ENCODE peak calls at places on chromosomes 13 and 19, in six cellular contexts. M, N, G, C, B and S are unnamed samples.
A peak's percentile ranks its signal among the peaks of the same experiment; 100 is the strongest.

GRCh38 chr19:18379803-18380747 is 5.9 kb upstream of the GDF15 start:
- DNase-seq in B (peak; percentile 91), C (peak; percentile 97), M (peak; percentile 98), N (peak; percentile 90), G (peak; percentile 87), S (peak; percentile 94)

GRCh38 chr19:18650468-18651001 is 13.7 kb downstream of the KLHL26 start:
- DNase-seq in C (no peak), N (peak; percentile 45), B (peak; percentile 83), G (peak; percentile 82), M (peak; percentile 97), S (no peak)

GRCh38 chr13:83162493-83162892 is 719.8 kb downstream of the SLITRK1 start:
- DNase-seq in N (no peak), C (no peak), G (no peak), B (no peak), M (no peak), S (no peak)

GRCh38 chr19:49224856-49225255 is 67.3 kb downstream of the TRPM4 start:
- DNase-seq in N (peak; percentile 71), C (no peak), B (no peak), G (peak; percentile 34), M (no peak), S (peak; percentile 36)

GRCh38 chr13:56349866-56350265 is 790.9 kb upstream of the PRR20A start:
- DNase-seq in G (no peak), N (no peak), M (no peak), C (no peak), B (no peak), S (no peak)

GRCh38 chr13:36430247-36431203 is 1.8 kb upstream of the CCNA1 start:
- DNase-seq in M (no peak), G (no peak), N (peak; percentile 32), B (no peak), C (no peak), S (no peak)

GRCh38 chr13:34671136-34671535 is 270.9 kb upstream of the NBEA start:
- DNase-seq in C (no peak), B (no peak), G (peak; percentile 45), M (no peak), N (no peak), S (peak; percentile 14)

GRCh38 chr19:2759392-2759791 is 19.6 kb upstream of the SLC39A3 start:
- DNase-seq in C (no peak), B (no peak), M (no peak), N (no peak), G (no peak), S (no peak)

GRCh38 chr19:48874309-48875135 is 2.3 kb downstream of the PPP1R15A start:
- DNase-seq in N (peak; percentile 61), G (peak; percentile 52), B (peak; percentile 60), M (peak; percentile 92), C (no peak), S (no peak)

GRCh38 chr19:19485161-19485997 is 30.0 kb downstream of the TSSK6 start:
- DNase-seq in M (no peak), N (no peak), C (no peak), B (no peak), G (no peak), S (no peak)

GRCh38 chr13:45196622-45197021 is 4.2 kb downstream of the KCTD4 start:
- DNase-seq in G (no peak), C (no peak), M (no peak), B (no peak), N (no peak), S (no peak)

DNA sequence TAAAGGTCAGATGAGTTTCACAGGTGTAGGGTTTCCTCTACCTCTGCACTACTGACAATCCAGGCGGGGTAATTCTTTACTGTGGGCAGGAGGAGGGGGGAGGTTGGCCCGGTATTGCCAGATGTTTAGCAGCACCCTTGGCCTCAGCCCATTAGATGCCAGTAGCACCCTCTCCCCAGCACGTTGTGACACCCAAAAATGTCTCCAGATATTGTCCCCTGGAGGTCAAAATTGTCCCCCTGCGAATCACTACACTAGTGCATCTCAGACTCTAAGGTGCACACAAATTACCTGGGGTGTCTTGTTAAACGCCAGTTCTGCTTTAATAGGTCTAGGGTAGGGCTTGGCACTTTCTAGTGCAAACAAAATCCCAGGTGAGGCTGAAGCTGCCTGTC is 3.4 kb upstream of the UBAC2 start:
- DNase-seq in C (no peak), B (no peak), N (no peak), G (no peak), M (peak; percentile 79), S (no peak)
- TF ChIP-seq POLR2A in C (no peak), B (no peak), N (no peak), G (no peak), M (no peak), S (no peak)

DNA sequence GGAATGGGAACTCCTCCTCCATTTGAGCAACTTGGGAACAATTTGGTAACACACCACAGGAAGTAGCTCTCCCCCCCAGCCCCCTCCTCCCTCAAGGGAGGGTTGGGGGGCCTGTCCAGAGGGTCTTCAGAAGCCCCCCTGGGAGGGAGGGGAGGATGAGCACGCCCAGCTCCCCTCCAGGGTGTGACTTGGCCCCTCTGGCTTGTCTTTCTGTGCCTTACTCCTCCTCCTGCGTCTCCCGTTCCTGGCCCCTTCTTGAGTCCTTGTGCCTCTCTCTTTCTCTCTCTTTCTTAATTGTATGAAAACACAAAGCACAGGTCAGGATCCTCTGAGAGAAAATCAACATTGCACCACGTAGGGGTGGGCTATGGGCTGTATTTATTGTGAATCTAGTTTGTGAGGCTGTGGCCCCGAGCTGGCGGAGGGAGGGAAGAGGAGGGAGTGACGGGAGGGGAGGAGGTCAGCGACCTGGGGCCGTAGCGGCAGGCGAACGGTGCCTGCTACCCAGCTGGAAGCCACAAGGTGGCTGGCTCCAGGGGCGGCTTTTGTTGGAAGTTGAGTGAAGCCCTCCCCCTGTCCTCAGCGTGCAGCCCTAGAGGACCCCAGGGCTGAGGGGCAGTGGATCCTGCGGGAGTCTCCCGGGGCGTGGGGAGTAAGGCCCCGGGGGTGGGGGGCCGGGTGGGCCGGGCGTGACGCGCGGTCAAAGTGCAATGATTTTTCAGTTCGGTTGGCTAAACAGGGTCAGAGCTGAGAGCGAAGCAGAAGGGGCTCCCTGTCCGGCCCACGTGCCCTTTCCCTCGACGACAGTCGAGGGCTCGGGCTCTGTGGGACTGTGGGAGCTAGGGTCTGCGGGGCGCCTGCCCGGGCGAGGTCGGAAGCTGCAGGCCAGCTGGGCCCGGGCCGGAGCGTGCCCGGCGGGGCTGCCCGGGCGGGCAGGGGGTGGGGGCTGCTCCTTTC is 6.4 kb downstream of the LYL1 start:
- DNase-seq in M (no peak), N (no peak), B (no peak), C (no peak), G (peak; percentile 46), S (no peak)
- TF ChIP-seq CTCF in M (no peak), N (no peak), B (no peak), C (no peak), G (no peak), S (no peak)

GRCh38 chr19:4060621-4061177 is 6.0 kb downstream of the ZBTB7A start:
- DNase-seq in N (no peak), C (no peak), G (no peak), B (peak; percentile 36), M (peak; percentile 87), S (no peak)

GRCh38 chr19:4058696-4059492 is 7.8 kb downstream of the ZBTB7A start:
- DNase-seq in M (peak; percentile 91), C (no peak), B (peak; percentile 56), N (no peak), G (no peak), S (no peak)

GRCh38 chr19:4061178-4061682 is 5.5 kb downstream of the ZBTB7A start:
- DNase-seq in C (peak; percentile 89), N (peak; percentile 93), B (peak; percentile 80), G (peak; percentile 80), M (peak; percentile 98), S (peak; percentile 75)

GRCh38 chr19:4059493-4059880 is 7.2 kb downstream of the ZBTB7A start:
- DNase-seq in B (no peak), G (no peak), N (peak; percentile 70), M (no peak), C (no peak), S (no peak)

DNA sequence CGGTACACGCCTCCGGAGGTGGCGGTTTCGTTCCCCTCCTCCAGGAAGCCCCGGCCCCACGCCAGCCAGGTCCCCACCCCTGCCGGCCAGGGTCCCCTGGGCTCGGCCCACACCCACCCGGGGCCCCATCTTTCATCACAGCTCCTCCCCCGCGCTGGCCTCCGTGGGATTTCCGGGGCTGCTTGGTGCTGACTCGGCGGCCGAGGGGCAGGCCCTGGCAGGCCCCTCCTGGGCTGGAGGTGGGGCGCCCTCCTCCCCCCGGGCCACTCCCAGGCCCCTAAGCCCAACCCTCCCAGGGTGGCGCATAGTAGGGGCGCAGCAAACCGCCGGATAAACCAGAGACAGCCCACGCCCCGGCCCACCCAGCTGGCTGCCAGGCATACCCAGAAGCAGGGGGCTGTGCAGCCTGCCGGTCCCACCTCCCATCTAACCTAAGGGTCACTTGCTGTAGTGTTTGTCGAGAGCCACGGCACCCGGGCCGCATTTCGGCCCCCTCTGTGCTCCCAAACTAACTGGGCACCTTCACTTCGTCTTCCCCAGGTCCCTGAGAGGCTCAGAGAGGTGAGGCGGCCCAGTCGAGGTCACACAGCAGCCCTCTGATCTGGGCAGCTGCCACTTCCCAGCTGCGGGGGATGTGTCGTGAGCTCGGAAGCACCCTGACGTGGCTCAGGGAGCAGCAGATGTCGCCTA is 6.6 kb downstream of the ZBTB7A start:
- DNase-seq in N (peak; percentile 73), G (peak; percentile 81), C (no peak), B (peak; percentile 83), M (peak; percentile 96), S (no peak)
- TF ChIP-seq POLR2A in N (no peak), G (no peak), C (no peak), B (no peak), M (no peak), S (no peak)

DNA sequence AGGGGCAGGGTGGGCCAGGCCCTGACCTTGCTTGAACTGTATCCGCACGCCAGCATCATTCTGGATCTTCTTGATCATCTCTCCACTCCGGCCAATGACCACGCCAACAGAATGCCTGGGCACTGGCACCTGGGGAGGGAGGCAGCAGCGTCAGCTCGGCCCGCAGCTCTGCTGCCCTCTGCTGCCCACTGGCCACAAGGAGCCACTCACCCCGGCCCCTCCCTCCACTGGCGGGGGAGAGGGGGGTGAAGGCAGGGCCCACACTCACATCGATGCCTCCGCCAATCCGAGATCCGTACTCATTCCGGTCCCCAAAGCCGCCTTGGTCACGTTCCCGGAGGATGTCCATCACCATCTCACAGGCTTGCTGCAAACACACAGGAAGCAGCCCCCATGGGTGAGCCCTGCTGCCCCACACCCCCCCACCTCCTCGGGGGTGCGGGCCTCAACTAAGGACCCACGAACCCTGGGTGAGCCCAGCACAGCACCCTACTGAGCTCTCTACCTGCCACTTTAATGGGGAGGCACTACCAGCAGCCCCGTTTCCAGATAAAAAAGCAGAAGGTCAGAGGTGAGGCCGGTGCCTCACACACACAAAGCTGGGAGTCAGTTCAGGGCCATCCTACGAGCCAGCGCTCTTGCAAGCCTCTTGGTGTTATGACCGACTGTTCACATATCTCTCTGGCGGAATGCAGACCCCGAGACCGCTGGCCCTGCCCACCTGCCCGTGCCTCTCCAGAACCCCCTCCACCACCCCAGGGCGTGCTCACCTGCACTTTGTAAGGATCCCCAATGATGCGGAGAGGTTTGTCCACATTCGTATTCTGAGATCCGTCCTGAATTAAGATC is 6.7 kb downstream of the KHSRP start:
- DNase-seq in M (no peak), B (no peak), C (no peak), G (no peak), N (no peak), S (no peak)
- TF ChIP-seq CTCF in M (no peak), B (no peak), C (no peak), G (peak; percentile 42), N (peak; percentile 23), S (peak; percentile 27)